ENCODE peak calls at places on chromosome 2, in seven cellular contexts. H, D, V, N, Q, O and Z are unnamed samples. For H3K36me3 and H3K9me3, the result is how much of the 10 kb centered on the place peaks cover.

GRCh38 chr2:167489307-167489706 is 601.0 kb downstream of the XIRP2 start:
- DNase-seq in Q (no peak), V (no peak), H (no peak), O (no peak), D (no peak), N (no peak), Z (no peak)

GRCh38 chr2:159615936-159616733 is at the start of gene BAZ2B:
- DNase-seq in N (peak), O (peak), D (peak), Q (peak), H (no peak), V (peak), Z (no peak)

GRCh38 chr2:192029089-192029488 is 165.6 kb downstream of the TMEFF2 start:
- DNase-seq in N (no peak), Q (no peak), H (no peak), O (peak), D (no peak), V (no peak), Z (no peak)

GRCh38 chr2:108935231-108935863 is 53.7 kb downstream of the EDAR start:
- DNase-seq in H (no peak), O (no peak), Q (no peak), D (no peak), V (no peak), N (no peak), Z (no peak)

GRCh38 chr2:151795646-151796240 is 32.5 kb downstream of the ARL5A start:
- DNase-seq in H (no peak), D (no peak), O (peak), V (no peak), Q (no peak), N (no peak), Z (no peak)

GRCh38 chr2:72980535-72981217 is 63.4 kb downstream of the EMX1 start:
- DNase-seq in D (no peak), O (peak), N (no peak), H (peak), Q (no peak), V (no peak), Z (no peak)

GRCh38 chr2:46298272-46298521 is 990 bp downstream of the EPAS1 start:
- DNase-seq in H (no peak), D (no peak), N (no peak), V (no peak), Q (no peak), O (no peak), Z (no peak)

GRCh38 chr2:229273384-229274338 is 2.6 kb upstream of the PID1 start:
- DNase-seq in O (peak), H (no peak), V (peak), D (peak), Q (peak), N (peak), Z (peak)

GRCh38 chr2:25279091-25279651 is 62.6 kb downstream of the DNMT3A start:
- DNase-seq in Q (peak), O (no peak), H (peak), V (peak), N (peak), D (peak), Z (no peak)

GRCh38 chr2:74146929-74147728 is 583 bp downstream of the BOLA3 start:
- DNase-seq in V (no peak), D (no peak), N (no peak), H (no peak), O (peak), Q (no peak), Z (no peak)

GRCh38 chr2:30923575-30923974 is 116.3 kb upstream of the CAPN13 start:
- DNase-seq in N (no peak), O (no peak), D (no peak), V (no peak), Q (no peak), H (peak), Z (no peak)

GRCh38 chr2:135257383-135258090 is 205.4 kb downstream of the RAB3GAP1 start:
- DNase-seq in D (no peak), H (no peak), O (peak), Q (no peak), N (no peak), V (no peak), Z (no peak)

GRCh38 chr2:23636412-23636811 is 251.4 kb downstream of the KLHL29 start:
- DNase-seq in O (peak), D (no peak), N (no peak), H (peak), Q (no peak), V (no peak), Z (no peak)
- TF ChIP-seq POLR2A in O (no peak), D (no peak), N (no peak), H (no peak), Q (no peak), V (no peak), Z (no peak)

GRCh38 chr2:4979127-4979526 is 713.1 kb upstream of the SOX11 start:
- DNase-seq in N (no peak), H (no peak), D (no peak), V (no peak), O (no peak), Q (no peak), Z (no peak)
- H3K36me3 ChIP-seq in N (under half), H (under half), D (under half), V (under half), O (under half), Q (under half), Z (under half)

GRCh38 chr2:238772635-238773297 is 75.1 kb upstream of the TWIST2 start:
- DNase-seq in N (no peak), V (no peak), H (no peak), D (no peak), O (no peak), Q (no peak), Z (no peak)

GRCh38 chr2:238775591-238775990 is 72.3 kb upstream of the TWIST2 start:
- DNase-seq in V (no peak), O (no peak), N (no peak), D (no peak), Q (no peak), H (no peak), Z (no peak)

GRCh38 chr2:238771639-238772038 is 76.2 kb upstream of the TWIST2 start:
- DNase-seq in O (no peak), V (no peak), D (no peak), N (no peak), Q (no peak), H (no peak), Z (no peak)

GRCh38 chr2:238774980-238775509 is 72.8 kb upstream of the TWIST2 start:
- DNase-seq in Q (peak), H (no peak), V (no peak), N (no peak), D (no peak), O (no peak), Z (no peak)

DNA sequence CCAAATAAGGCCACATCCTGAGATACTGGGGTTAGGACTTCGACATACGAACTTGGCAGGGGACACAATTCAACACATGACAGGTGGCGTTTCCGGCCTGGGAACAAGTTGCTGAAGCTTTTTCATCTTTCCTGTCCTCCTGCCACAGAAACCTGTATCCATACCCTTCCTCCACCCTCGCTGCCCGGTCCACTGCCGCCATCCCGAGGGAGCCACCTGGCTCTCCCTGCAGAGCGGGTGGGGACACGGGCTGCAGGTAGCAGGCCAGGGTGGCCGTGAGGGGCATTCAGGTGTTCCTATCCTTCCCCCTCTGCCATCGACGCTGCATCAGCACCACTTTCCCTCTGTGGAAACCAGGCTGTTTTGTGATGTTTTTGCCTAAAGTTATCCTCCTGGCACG is 74.4 kb upstream of the TWIST2 start:
- DNase-seq in H (no peak), O (no peak), Q (no peak), V (no peak), N (no peak), D (no peak), Z (no peak)
- H3K9me3 ChIP-seq in H (under half), O (under half), Q (under half), V (under half), N (under half), D (under half), Z (under half)

GRCh38 chr2:240259201-240259923 is 118.9 kb upstream of the OTOS start:
- DNase-seq in N (no peak), O (no peak), D (peak), V (no peak), H (peak), Q (no peak), Z (no peak)
- TF ChIP-seq POLR2A in N (no peak), O (no peak), D (no peak), V (no peak), H (no peak), Q (no peak), Z (no peak)